ENCODE peak calls at places on chromosomes 4 and X, in four cellular contexts. S is GM12878, O is K562, Z is H1. W is an unnamed sample.
A peak's percentile ranks its signal among the peaks of the same experiment; 100 is the strongest.

GRCh38 chr4:133131829-133132485 is 17.1 kb upstream of the PCDH10 start:
- DNase-seq in Z (no peak), O (no peak), S (no peak), W (no peak)

GRCh38 chr4:111788046-111788642 is 357.1 kb upstream of the FAM241A start:
- DNase-seq in O (no peak), Z (peak; percentile 68), S (no peak), W (no peak)

GRCh38 chrX:72141372-72142004 is 9.8 kb upstream of the RTL5 start:
- DNase-seq in S (no peak), Z (no peak), O (no peak), W (no peak)

GRCh38 chr4:82579932-82580331 is 18.1 kb upstream of the TMEM150C start:
- DNase-seq in Z (no peak), O (no peak), S (no peak), W (no peak)

GRCh38 chr4:148376151-148376550 is 66.1 kb downstream of the NR3C2 start:
- DNase-seq in Z (no peak), O (no peak), S (no peak), W (peak; percentile 45)

GRCh38 chr4:47122592-47123291 is 91.4 kb downstream of the GABRB1 start:
- DNase-seq in O (peak; percentile 34), Z (peak; percentile 75), S (peak; percentile 21), W (peak; percentile 36)

GRCh38 chr4:64174247-64174882 is 234.9 kb downstream of the TECRL start:
- DNase-seq in S (no peak), Z (no peak), O (no peak), W (no peak)

GRCh38 chr4:123986268-123986798 is 589.7 kb downstream of the SPRY1 start:
- DNase-seq in O (no peak), S (no peak), Z (no peak), W (no peak)

GRCh38 chr4:104263100-104263499 is 231.6 kb downstream of the CXXC4 start:
- DNase-seq in O (no peak), S (no peak), Z (no peak), W (no peak)

GRCh38 chrX:15723887-15724517 is 14.1 kb upstream of the CA5B start:
- DNase-seq in S (no peak), O (no peak), Z (no peak), W (no peak)

GRCh38 chrX:149275836-149276235 is 229.3 kb downstream of the IDS start:
- DNase-seq in Z (no peak), O (no peak), S (no peak), W (no peak)

GRCh38 chr4:127844605-127845116 is 36.0 kb upstream of the PLK4 start:
- DNase-seq in S (no peak), O (peak; percentile 22), Z (no peak), W (no peak)

GRCh38 chr4:70559216-70559830 is 32.7 kb upstream of the AMBN start:
- DNase-seq in S (no peak), O (peak; percentile 44), Z (peak; percentile 53), W (peak; percentile 35)

GRCh38 chrX:120315776-120316175 is 4.5 kb upstream of the TMEM255A start:
- DNase-seq in Z (no peak), S (no peak), O (no peak), W (no peak)

GRCh38 chrX:11531226-11531625 is 134.5 kb downstream of the ARHGAP6 start:
- DNase-seq in S (no peak), O (no peak), Z (no peak), W (no peak)

GRCh38 chr4:37737456-37737855 is 51.3 kb upstream of the RELL1 start:
- DNase-seq in Z (no peak), S (no peak), O (no peak), W (no peak)
- TF ChIP-seq CTCF in Z (no peak), S (no peak), O (no peak), W (no peak)

DNA sequence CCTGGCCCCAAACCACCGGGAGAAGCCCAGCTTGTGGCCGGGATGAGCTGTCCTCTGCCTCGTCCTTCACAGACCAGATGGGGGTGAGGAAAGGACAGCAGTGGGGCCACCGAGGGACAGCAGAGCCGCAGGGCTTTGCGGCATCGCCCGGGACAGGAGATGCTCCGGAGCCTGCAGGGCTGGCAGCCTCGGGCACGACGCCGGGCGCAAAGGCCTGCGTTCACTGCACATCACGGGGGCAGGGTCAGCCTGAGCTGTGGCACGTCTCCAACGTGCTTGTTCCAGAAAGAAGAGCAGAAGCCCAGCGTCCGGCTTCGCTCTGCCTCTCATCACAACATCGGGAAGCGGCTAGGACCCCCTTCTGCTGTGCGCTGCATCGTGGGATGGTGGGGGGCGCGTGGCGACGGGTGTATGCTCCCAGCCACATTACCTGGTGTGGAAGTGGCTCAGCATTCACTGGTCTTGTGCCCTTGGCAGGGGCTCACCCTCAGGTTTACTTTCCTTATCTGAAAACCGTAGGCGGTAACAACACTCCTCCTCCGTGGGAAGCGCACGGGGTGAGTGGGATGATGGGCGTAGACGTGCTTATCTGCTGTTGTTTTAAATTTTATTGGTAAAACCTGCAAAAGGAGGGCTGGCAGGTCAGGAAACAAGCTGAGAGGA is 7.4 kb downstream of the TADA2B start:
- DNase-seq in Z (no peak), O (no peak), S (no peak), W (no peak)
- TF ChIP-seq EGR1 in Z (no peak), O (peak; percentile 88), S (no peak), W (no peak)

DNA sequence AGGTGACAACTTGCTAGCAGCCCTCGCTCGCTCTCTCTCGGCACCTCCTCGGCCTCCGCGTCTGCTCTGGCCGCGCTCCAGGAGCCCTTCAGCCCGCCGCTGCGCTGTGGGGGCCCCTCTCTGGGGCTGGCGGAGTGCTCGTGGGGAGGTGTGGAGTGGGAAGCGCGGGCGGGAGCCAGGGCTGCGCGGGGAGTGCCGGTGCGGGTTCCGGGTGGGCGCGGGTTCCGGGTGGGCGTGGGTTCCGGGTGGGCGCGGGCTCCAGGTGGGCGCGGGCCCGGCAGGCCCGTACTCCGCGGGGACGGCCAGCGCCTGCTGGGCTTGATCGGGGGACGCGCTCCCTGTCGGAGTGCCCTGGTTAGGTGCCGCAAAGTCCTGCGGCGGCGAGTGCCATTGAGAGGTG is 384.3 kb downstream of the GPM6A start:
- DNase-seq in S (no peak), Z (no peak), O (no peak), W (no peak)
- H3K27me3 ChIP-seq in S (no peaks in the 10 kb centered on the region), Z (no peaks in the 10 kb centered on the region), O (no peaks in the 10 kb centered on the region), W (no peaks in the 10 kb centered on the region)

GRCh38 chrX:112148397-112148796 is 65.8 kb upstream of the TRPC5 start:
- DNase-seq in O (no peak), Z (no peak), S (no peak), W (no peak)

DNA sequence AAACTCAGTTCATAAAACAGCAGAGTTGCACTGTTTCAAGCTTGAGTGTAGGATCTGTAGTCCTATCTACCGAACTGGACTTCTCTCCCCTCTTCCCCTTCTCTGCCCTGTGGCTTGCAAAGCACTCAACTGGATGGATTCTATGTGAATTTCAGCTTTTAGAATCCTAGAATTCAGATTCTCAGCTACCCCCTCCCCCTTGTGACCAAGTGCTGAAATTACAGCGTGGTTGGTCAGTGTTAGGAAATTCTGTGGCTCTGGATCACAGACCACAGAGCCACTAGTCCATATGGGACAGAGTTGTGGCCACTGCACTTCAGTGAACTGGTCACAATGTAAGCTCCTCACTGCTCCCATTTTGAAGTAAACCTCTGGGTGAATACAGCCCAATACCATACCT is 64.6 kb upstream of the TRPC5 start:
- DNase-seq in O (peak; percentile 11), S (no peak), Z (peak; percentile 45), W (no peak)
- TF ChIP-seq CTCF in O (peak; percentile 24), S (peak; percentile 47), Z (peak; percentile 42), W (peak; percentile 41)

GRCh38 chr4:143046454-143046853 is 138.3 kb upstream of the USP38 start:
- DNase-seq in Z (no peak), O (no peak), S (no peak), W (no peak)
- TF ChIP-seq EGR1 in Z (no peak), O (no peak), S (no peak), W (no peak)

GRCh38 chrX:70012756-70013155 is 37.0 kb downstream of the AWAT2 start:
- DNase-seq in O (no peak), Z (no peak), S (no peak), W (no peak)

GRCh38 chrX:70013483-70014222 is 36.1 kb downstream of the AWAT2 start:
- DNase-seq in Z (no peak), O (no peak), S (no peak), W (no peak)

GRCh38 chrX:70016513-70016912 is 33.2 kb downstream of the AWAT2 start:
- DNase-seq in Z (no peak), O (no peak), S (no peak), W (no peak)
- H3K27me3 ChIP-seq in Z (no peaks in the 10 kb centered on the region), O (no peaks in the 10 kb centered on the region), S (no peaks in the 10 kb centered on the region), W (no peaks in the 10 kb centered on the region)

DNA sequence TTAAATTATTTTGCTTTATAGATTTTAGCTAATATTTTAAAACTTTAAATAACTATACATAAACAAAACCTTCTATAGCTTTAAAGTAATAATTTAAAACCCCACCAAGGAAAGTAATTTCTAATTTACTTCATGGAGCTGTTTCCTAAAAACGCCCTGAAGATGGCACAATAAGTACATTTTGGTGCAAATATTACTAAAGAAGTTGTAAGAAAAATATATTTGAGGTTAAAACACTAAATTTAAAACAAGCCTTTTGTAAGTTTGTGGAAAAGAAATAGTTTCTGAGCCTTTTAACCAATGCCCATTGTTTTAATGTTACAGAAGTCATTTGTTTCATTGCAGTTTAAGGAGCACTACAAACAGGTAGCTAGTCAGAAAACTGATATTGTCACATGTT is 137.4 kb upstream of the AGA start:
- DNase-seq in Z (no peak), S (no peak), O (no peak), W (no peak)
- TF ChIP-seq CTCF in Z (no peak), S (no peak), O (no peak), W (peak; percentile 31)

DNA sequence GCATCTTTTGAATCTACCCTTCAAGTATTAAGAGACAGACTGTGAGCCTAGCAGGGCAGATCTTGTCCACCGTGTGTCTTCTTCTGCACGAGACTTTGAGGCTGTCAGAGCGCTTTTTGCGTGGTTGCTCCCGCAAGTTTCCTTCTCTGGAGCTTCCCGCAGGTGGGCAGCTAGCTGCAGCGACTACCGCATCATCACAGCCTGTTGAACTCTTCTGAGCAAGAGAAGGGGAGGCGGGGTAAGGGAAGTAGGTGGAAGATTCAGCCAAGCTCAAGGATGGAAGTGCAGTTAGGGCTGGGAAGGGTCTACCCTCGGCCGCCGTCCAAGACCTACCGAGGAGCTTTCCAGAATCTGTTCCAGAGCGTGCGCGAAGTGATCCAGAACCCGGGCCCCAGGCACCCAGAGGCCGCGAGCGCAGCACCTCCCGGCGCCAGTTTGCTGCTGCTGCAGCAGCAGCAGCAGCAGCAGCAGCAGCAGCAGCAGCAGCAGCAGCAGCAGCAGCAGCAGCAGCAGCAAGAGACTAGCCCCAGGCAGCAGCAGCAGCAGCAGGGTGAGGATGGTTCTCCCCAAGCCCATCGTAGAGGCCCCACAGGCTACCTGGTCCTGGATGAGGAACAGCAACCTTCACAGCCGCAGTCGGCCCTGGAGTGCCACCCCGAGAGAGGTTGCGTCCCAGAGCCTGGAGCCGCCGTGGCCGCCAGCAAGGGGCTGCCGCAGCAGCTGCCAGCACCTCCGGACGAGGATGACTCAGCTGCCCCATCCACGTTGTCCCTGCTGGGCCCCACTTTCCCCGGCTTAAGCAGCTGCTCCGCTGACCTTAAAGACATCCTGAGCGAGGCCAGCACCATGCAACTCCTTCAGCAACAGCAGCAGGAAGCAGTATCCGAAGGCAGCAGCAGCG is 1.3 kb downstream of the AR start:
- DNase-seq in Z (peak; percentile 51), S (no peak), O (no peak), W (no peak)
- TF ChIP-seq EGR1 in Z (no peak), S (no peak), O (no peak), W (no peak)

GRCh38 chr4:1008840-1009646 is 2.4 kb upstream of the FGFRL1 start:
- DNase-seq in Z (no peak), S (no peak), O (no peak), W (no peak)
- H3K27me3 ChIP-seq in Z (peaks cover 26% of the 10 kb centered on the region), S (no peaks in the 10 kb centered on the region), O (no peaks in the 10 kb centered on the region), W (no peaks in the 10 kb centered on the region)